ENCODE peak calls at places on chromosome 13, in nine cellular contexts. One of them, this sample, is unnamed.

GRCh38 chr13:80586356-80586755 is 245.4 kb upstream of the SPRY2 start:
- DNase-seq in hepatic stellate cell: no peak
- DNase-seq in cardiac fibroblast: peak
- DNase-seq in NCI-H345: no peak
- DNase-seq in CD4-positive, alpha-beta T cell: no peak
- DNase-seq in tibial artery: no peak
- DNase-seq in Peyer's patch: no peak
- DNase-seq in psoas muscle: no peak
- DNase-seq in AG09309: no peak
- DNase-seq in this sample: no peak

GRCh38 chr13:30905932-30906383 is at the start of gene MEDAG:
- DNase-seq in cardiac fibroblast: peak
- DNase-seq in NCI-H345: no peak
- DNase-seq in AG09309: no peak
- DNase-seq in Peyer's patch: no peak
- DNase-seq in psoas muscle: peak
- DNase-seq in CD4-positive, alpha-beta T cell: no peak
- DNase-seq in tibial artery: peak
- DNase-seq in hepatic stellate cell: peak
- DNase-seq in this sample: peak

GRCh38 chr13:102870677-102871415 is 25.0 kb downstream of the ERCC5 start:
- DNase-seq in psoas muscle: peak
- DNase-seq in Peyer's patch: peak
- DNase-seq in CD4-positive, alpha-beta T cell: peak
- DNase-seq in AG09309: no peak
- DNase-seq in NCI-H345: peak
- DNase-seq in cardiac fibroblast: peak
- DNase-seq in tibial artery: no peak
- DNase-seq in hepatic stellate cell: peak
- DNase-seq in this sample: peak

GRCh38 chr13:37546087-37546486 is 52.5 kb downstream of the POSTN start:
- DNase-seq in Peyer's patch: no peak
- DNase-seq in hepatic stellate cell: no peak
- DNase-seq in psoas muscle: no peak
- DNase-seq in NCI-H345: no peak
- DNase-seq in CD4-positive, alpha-beta T cell: no peak
- DNase-seq in cardiac fibroblast: no peak
- DNase-seq in tibial artery: no peak
- DNase-seq in AG09309: no peak
- DNase-seq in this sample: no peak

GRCh38 chr13:48009298-48009697 is 8.2 kb upstream of the SUCLA2 start:
- DNase-seq in Peyer's patch: no peak
- DNase-seq in hepatic stellate cell: peak
- DNase-seq in cardiac fibroblast: peak
- DNase-seq in AG09309: peak
- DNase-seq in tibial artery: no peak
- DNase-seq in NCI-H345: no peak
- DNase-seq in psoas muscle: no peak
- DNase-seq in CD4-positive, alpha-beta T cell: no peak
- DNase-seq in this sample: peak

GRCh38 chr13:84524586-84524985 is 642.3 kb upstream of the SLITRK1 start:
- DNase-seq in psoas muscle: no peak
- DNase-seq in CD4-positive, alpha-beta T cell: no peak
- DNase-seq in AG09309: no peak
- DNase-seq in NCI-H345: no peak
- DNase-seq in Peyer's patch: no peak
- DNase-seq in hepatic stellate cell: no peak
- DNase-seq in tibial artery: no peak
- DNase-seq in cardiac fibroblast: no peak
- DNase-seq in this sample: no peak

GRCh38 chr13:98338312-98338711 is 161.2 kb upstream of the RNF113B start:
- DNase-seq in cardiac fibroblast: no peak
- DNase-seq in hepatic stellate cell: no peak
- DNase-seq in NCI-H345: no peak
- DNase-seq in psoas muscle: no peak
- DNase-seq in AG09309: no peak
- DNase-seq in CD4-positive, alpha-beta T cell: no peak
- DNase-seq in tibial artery: no peak
- DNase-seq in Peyer's patch: no peak
- DNase-seq in this sample: no peak

GRCh38 chr13:74067818-74068217 is 66.4 kb downstream of the KLF12 start:
- DNase-seq in cardiac fibroblast: peak
- DNase-seq in Peyer's patch: no peak
- DNase-seq in psoas muscle: no peak
- DNase-seq in AG09309: no peak
- DNase-seq in tibial artery: no peak
- DNase-seq in NCI-H345: no peak
- DNase-seq in CD4-positive, alpha-beta T cell: no peak
- DNase-seq in hepatic stellate cell: no peak
- DNase-seq in this sample: no peak

GRCh38 chr13:30796833-30797601 is 61.7 kb downstream of the ALOX5AP start:
- DNase-seq in NCI-H345: no peak
- DNase-seq in AG09309: no peak
- DNase-seq in cardiac fibroblast: peak
- DNase-seq in tibial artery: no peak
- DNase-seq in hepatic stellate cell: no peak
- DNase-seq in Peyer's patch: no peak
- DNase-seq in CD4-positive, alpha-beta T cell: no peak
- DNase-seq in psoas muscle: no peak
- DNase-seq in this sample: peak

GRCh38 chr13:38804061-38804460 is 117.2 kb downstream of the FREM2 start:
- DNase-seq in Peyer's patch: no peak
- DNase-seq in CD4-positive, alpha-beta T cell: no peak
- DNase-seq in AG09309: no peak
- DNase-seq in psoas muscle: no peak
- DNase-seq in hepatic stellate cell: no peak
- DNase-seq in NCI-H345: no peak
- DNase-seq in tibial artery: no peak
- DNase-seq in cardiac fibroblast: no peak
- DNase-seq in this sample: no peak

GRCh38 chr13:40389081-40389641 is 277.3 kb downstream of the FOXO1 start:
- DNase-seq in cardiac fibroblast: no peak
- DNase-seq in tibial artery: no peak
- DNase-seq in hepatic stellate cell: no peak
- DNase-seq in AG09309: no peak
- DNase-seq in psoas muscle: no peak
- DNase-seq in Peyer's patch: no peak
- DNase-seq in CD4-positive, alpha-beta T cell: peak
- DNase-seq in NCI-H345: no peak
- DNase-seq in this sample: no peak

GRCh38 chr13:112689498-112690241 is at the start of gene ATP11A:
- DNase-seq in NCI-H345: peak
- DNase-seq in hepatic stellate cell: peak
- DNase-seq in psoas muscle: peak
- DNase-seq in cardiac fibroblast: peak
- DNase-seq in Peyer's patch: peak
- DNase-seq in CD4-positive, alpha-beta T cell: peak
- DNase-seq in tibial artery: peak
- DNase-seq in AG09309: peak
- DNase-seq in this sample: peak

GRCh38 chr13:110685305-110685704 is 20.6 kb downstream of the CARS2 start:
- DNase-seq in cardiac fibroblast: no peak
- DNase-seq in hepatic stellate cell: no peak
- DNase-seq in CD4-positive, alpha-beta T cell: no peak
- DNase-seq in Peyer's patch: no peak
- DNase-seq in tibial artery: no peak
- DNase-seq in psoas muscle: no peak
- DNase-seq in NCI-H345: no peak
- DNase-seq in AG09309: no peak
- DNase-seq in this sample: no peak

GRCh38 chr13:25847145-25847544 is 204.7 kb downstream of the SHISA2 start:
- DNase-seq in CD4-positive, alpha-beta T cell: no peak
- DNase-seq in AG09309: no peak
- DNase-seq in tibial artery: no peak
- DNase-seq in cardiac fibroblast: no peak
- DNase-seq in psoas muscle: no peak
- DNase-seq in NCI-H345: no peak
- DNase-seq in Peyer's patch: no peak
- DNase-seq in hepatic stellate cell: no peak
- DNase-seq in this sample: peak

GRCh38 chr13:38391341-38391740 is 41.7 kb downstream of the UFM1 start:
- DNase-seq in tibial artery: no peak
- DNase-seq in cardiac fibroblast: no peak
- DNase-seq in psoas muscle: no peak
- DNase-seq in hepatic stellate cell: no peak
- DNase-seq in NCI-H345: no peak
- DNase-seq in CD4-positive, alpha-beta T cell: no peak
- DNase-seq in Peyer's patch: no peak
- DNase-seq in AG09309: no peak
- DNase-seq in this sample: no peak

GRCh38 chr13:66111628-66112027 is 1118.5 kb downstream of the PCDH9 start:
- DNase-seq in tibial artery: no peak
- DNase-seq in NCI-H345: no peak
- DNase-seq in psoas muscle: no peak
- DNase-seq in cardiac fibroblast: no peak
- DNase-seq in AG09309: no peak
- DNase-seq in hepatic stellate cell: no peak
- DNase-seq in Peyer's patch: no peak
- DNase-seq in CD4-positive, alpha-beta T cell: no peak
- DNase-seq in this sample: no peak

GRCh38 chr13:98089246-98089645 is 53.6 kb upstream of the FARP1 start:
- DNase-seq in psoas muscle: no peak
- DNase-seq in hepatic stellate cell: peak
- DNase-seq in NCI-H345: no peak
- DNase-seq in CD4-positive, alpha-beta T cell: no peak
- DNase-seq in tibial artery: no peak
- DNase-seq in Peyer's patch: no peak
- DNase-seq in cardiac fibroblast: peak
- DNase-seq in AG09309: peak
- DNase-seq in this sample: no peak

GRCh38 chr13:110879482-110879881 is 35.4 kb downstream of the ANKRD10 start:
- DNase-seq in cardiac fibroblast: no peak
- DNase-seq in psoas muscle: no peak
- DNase-seq in Peyer's patch: no peak
- DNase-seq in CD4-positive, alpha-beta T cell: no peak
- DNase-seq in tibial artery: no peak
- DNase-seq in NCI-H345: no peak
- DNase-seq in AG09309: no peak
- DNase-seq in hepatic stellate cell: no peak
- DNase-seq in this sample: no peak

GRCh38 chr13:34070006-34070405 is 252.1 kb downstream of the RFC3 start:
- DNase-seq in tibial artery: no peak
- DNase-seq in psoas muscle: no peak
- DNase-seq in NCI-H345: no peak
- DNase-seq in hepatic stellate cell: no peak
- DNase-seq in AG09309: no peak
- DNase-seq in Peyer's patch: no peak
- DNase-seq in cardiac fibroblast: peak
- DNase-seq in CD4-positive, alpha-beta T cell: no peak
- DNase-seq in this sample: no peak

GRCh38 chr13:109669234-109669612 is 117.2 kb downstream of the IRS2 start:
- DNase-seq in Peyer's patch: no peak
- DNase-seq in cardiac fibroblast: no peak
- DNase-seq in AG09309: no peak
- DNase-seq in hepatic stellate cell: no peak
- DNase-seq in CD4-positive, alpha-beta T cell: no peak
- DNase-seq in tibial artery: no peak
- DNase-seq in psoas muscle: no peak
- DNase-seq in NCI-H345: no peak
- DNase-seq in this sample: no peak

GRCh38 chr13:76522083-76522755 is 364.0 kb downstream of the KCTD12 start:
- DNase-seq in NCI-H345: no peak
- DNase-seq in AG09309: no peak
- DNase-seq in Peyer's patch: no peak
- DNase-seq in CD4-positive, alpha-beta T cell: no peak
- DNase-seq in tibial artery: no peak
- DNase-seq in hepatic stellate cell: no peak
- DNase-seq in psoas muscle: no peak
- DNase-seq in cardiac fibroblast: no peak
- DNase-seq in this sample: no peak

GRCh38 chr13:99028890-99029289 is 51.0 kb upstream of the DOCK9 start:
- DNase-seq in AG09309: no peak
- DNase-seq in Peyer's patch: no peak
- DNase-seq in CD4-positive, alpha-beta T cell: peak
- DNase-seq in hepatic stellate cell: no peak
- DNase-seq in psoas muscle: no peak
- DNase-seq in tibial artery: no peak
- DNase-seq in NCI-H345: no peak
- DNase-seq in cardiac fibroblast: no peak
- DNase-seq in this sample: no peak

GRCh38 chr13:102678339-102679122 is 16.3 kb downstream of the METTL21C start:
- DNase-seq in Peyer's patch: no peak
- DNase-seq in hepatic stellate cell: no peak
- DNase-seq in tibial artery: no peak
- DNase-seq in AG09309: no peak
- DNase-seq in cardiac fibroblast: no peak
- DNase-seq in NCI-H345: no peak
- DNase-seq in psoas muscle: no peak
- DNase-seq in CD4-positive, alpha-beta T cell: no peak
- DNase-seq in this sample: no peak

GRCh38 chr13:62014299-62014698 is 598.6 kb upstream of the PCDH20 start:
- DNase-seq in hepatic stellate cell: no peak
- DNase-seq in Peyer's patch: no peak
- DNase-seq in NCI-H345: peak
- DNase-seq in tibial artery: no peak
- DNase-seq in psoas muscle: no peak
- DNase-seq in AG09309: no peak
- DNase-seq in cardiac fibroblast: peak
- DNase-seq in CD4-positive, alpha-beta T cell: no peak
- DNase-seq in this sample: no peak

GRCh38 chr13:95956589-95957148 is 96.5 kb downstream of the UGGT2 start:
- DNase-seq in tibial artery: no peak
- DNase-seq in CD4-positive, alpha-beta T cell: no peak
- DNase-seq in NCI-H345: no peak
- DNase-seq in hepatic stellate cell: no peak
- DNase-seq in psoas muscle: no peak
- DNase-seq in Peyer's patch: no peak
- DNase-seq in cardiac fibroblast: peak
- DNase-seq in AG09309: no peak
- DNase-seq in this sample: peak

GRCh38 chr13:40377783-40378182 is 288.7 kb downstream of the FOXO1 start:
- DNase-seq in cardiac fibroblast: peak
- DNase-seq in CD4-positive, alpha-beta T cell: no peak
- DNase-seq in AG09309: peak
- DNase-seq in psoas muscle: no peak
- DNase-seq in Peyer's patch: no peak
- DNase-seq in hepatic stellate cell: no peak
- DNase-seq in NCI-H345: no peak
- DNase-seq in tibial artery: no peak
- DNase-seq in this sample: no peak

GRCh38 chr13:80359459-80360297 is 18.8 kb upstream of the SPRY2 start:
- DNase-seq in hepatic stellate cell: no peak
- DNase-seq in psoas muscle: no peak
- DNase-seq in NCI-H345: peak
- DNase-seq in CD4-positive, alpha-beta T cell: no peak
- DNase-seq in cardiac fibroblast: peak
- DNase-seq in tibial artery: no peak
- DNase-seq in AG09309: no peak
- DNase-seq in Peyer's patch: no peak
- DNase-seq in this sample: peak

GRCh38 chr13:65417953-65418352 is 1812.2 kb downstream of the PCDH9 start:
- DNase-seq in AG09309: no peak
- DNase-seq in tibial artery: no peak
- DNase-seq in Peyer's patch: no peak
- DNase-seq in CD4-positive, alpha-beta T cell: no peak
- DNase-seq in cardiac fibroblast: no peak
- DNase-seq in NCI-H345: no peak
- DNase-seq in psoas muscle: no peak
- DNase-seq in hepatic stellate cell: no peak
- DNase-seq in this sample: no peak

GRCh38 chr13:111541752-111542529 is 221.5 kb downstream of the TEX29 start:
- DNase-seq in CD4-positive, alpha-beta T cell: no peak
- DNase-seq in psoas muscle: no peak
- DNase-seq in AG09309: no peak
- DNase-seq in tibial artery: no peak
- DNase-seq in Peyer's patch: no peak
- DNase-seq in cardiac fibroblast: no peak
- DNase-seq in hepatic stellate cell: no peak
- DNase-seq in NCI-H345: no peak
- DNase-seq in this sample: no peak